ENCODE peak calls at places on chromosomes 12 and 14, in eight cellular contexts. B, N, P, O, V, H, C and Q are unnamed samples.
A peak's percentile ranks its signal among the peaks of the same experiment; 100 is the strongest.

GRCh38 chr12:71846322-71846940 is 6.9 kb downstream of the TBC1D15 start:
- DNase-seq in N (no peak), H (peak; percentile 65), P (no peak), O (peak; percentile 18), V (no peak), B (no peak), C (no peak), Q (no peak)

GRCh38 chr12:118520428-118520827 is 144.1 kb downstream of the SUDS3 start:
- DNase-seq in B (no peak), V (peak; percentile 63), O (no peak), C (no peak), P (no peak), H (no peak), N (no peak), Q (no peak)

GRCh38 chr12:12305568-12306300 is 38.9 kb upstream of the LRP6 start:
- DNase-seq in N (no peak), O (no peak), C (no peak), H (no peak), P (no peak), V (no peak), B (peak; percentile 46), Q (no peak)

GRCh38 chr14:25049559-25050493 is at the start of gene STXBP6:
- DNase-seq in V (peak; percentile 49), C (no peak), B (peak; percentile 45), N (peak; percentile 24), H (peak; percentile 92), O (peak; percentile 6), P (no peak), Q (no peak)

GRCh38 chr14:36256131-36256801 is 64.2 kb downstream of the MBIP start:
- DNase-seq in N (no peak), P (peak; percentile 9), H (peak; percentile 42), V (no peak), B (peak; percentile 67), O (no peak), C (no peak), Q (no peak)

GRCh38 chr14:29721586-29721985 is 206.1 kb downstream of the PRKD1 start:
- DNase-seq in N (no peak), P (no peak), O (no peak), V (no peak), B (no peak), C (no peak), H (no peak), Q (no peak)

GRCh38 chr14:87133073-87133815 is 859.7 kb downstream of the GALC start:
- DNase-seq in P (peak; percentile 35), O (no peak), C (no peak), V (no peak), H (peak; percentile 77), B (no peak), N (no peak), Q (peak; percentile 55)

GRCh38 chr12:22105542-22105941 is 59.5 kb downstream of the CMAS start:
- DNase-seq in B (no peak), C (no peak), V (no peak), O (no peak), P (no peak), N (no peak), H (no peak), Q (no peak)

GRCh38 chr12:53961025-53961761 is 6.5 kb downstream of the HOXC12 start:
- DNase-seq in V (no peak), H (no peak), O (no peak), P (no peak), N (no peak), C (no peak), B (no peak), Q (no peak)

GRCh38 chr12:68792952-68793351 is 15.0 kb upstream of the MDM2 start:
- DNase-seq in V (no peak), P (no peak), C (no peak), N (peak; percentile 13), O (peak; percentile 81), H (peak; percentile 19), B (no peak), Q (no peak)

GRCh38 chr12:68794653-68795253 is 13.2 kb upstream of the MDM2 start:
- DNase-seq in B (no peak), V (no peak), C (no peak), H (peak; percentile 82), N (no peak), O (no peak), P (no peak), Q (no peak)

GRCh38 chr12:68791897-68792481 is 16.0 kb upstream of the MDM2 start:
- DNase-seq in P (no peak), H (no peak), C (no peak), V (no peak), O (no peak), B (no peak), N (no peak), Q (no peak)

GRCh38 chr12:68793436-68793835 is 14.5 kb upstream of the MDM2 start:
- DNase-seq in C (no peak), B (no peak), P (no peak), V (no peak), H (no peak), O (no peak), N (no peak), Q (no peak)

DNA sequence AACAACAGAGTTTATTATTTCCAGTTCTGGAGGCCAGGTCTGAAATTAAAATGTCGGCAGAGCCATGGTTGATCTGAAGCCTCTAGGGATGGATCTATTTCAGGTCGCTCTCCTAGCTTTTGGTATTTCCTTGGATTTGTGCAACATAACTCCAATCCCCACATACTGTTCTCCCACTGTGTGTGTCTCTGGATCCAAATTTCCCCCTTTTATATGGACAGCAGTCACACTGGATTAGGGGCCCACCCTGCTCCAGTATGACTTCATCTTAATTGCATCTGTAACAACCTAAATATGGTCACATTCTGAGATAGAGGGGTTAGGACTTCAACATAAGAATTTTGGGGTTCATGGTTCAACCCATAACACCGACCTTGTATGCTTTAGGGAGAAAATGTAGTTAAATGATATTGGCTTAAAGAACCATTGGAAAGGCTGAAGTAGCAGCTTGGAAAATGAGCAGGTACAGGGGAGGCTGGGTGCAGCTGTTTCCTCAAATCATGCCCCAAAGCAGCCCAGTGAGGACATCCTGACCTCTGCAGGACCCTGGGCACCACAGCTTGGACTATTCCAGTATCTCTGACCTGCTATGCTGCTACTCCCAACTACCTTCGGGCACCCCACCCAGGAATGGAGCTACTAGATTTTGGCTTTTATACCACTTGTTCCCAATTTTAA is 13.9 kb upstream of the MDM2 start:
- DNase-seq in O (no peak), C (no peak), B (no peak), P (no peak), N (no peak), V (no peak), H (no peak), Q (no peak)
- H3K4me3 ChIP-seq in O (no peak overlapping the region), C (no peak overlapping the region), B (no peak overlapping the region), P (no peak overlapping the region), N (no peak overlapping the region), V (no peak overlapping the region), H (no peak overlapping the region), Q (no peak overlapping the region)

DNA sequence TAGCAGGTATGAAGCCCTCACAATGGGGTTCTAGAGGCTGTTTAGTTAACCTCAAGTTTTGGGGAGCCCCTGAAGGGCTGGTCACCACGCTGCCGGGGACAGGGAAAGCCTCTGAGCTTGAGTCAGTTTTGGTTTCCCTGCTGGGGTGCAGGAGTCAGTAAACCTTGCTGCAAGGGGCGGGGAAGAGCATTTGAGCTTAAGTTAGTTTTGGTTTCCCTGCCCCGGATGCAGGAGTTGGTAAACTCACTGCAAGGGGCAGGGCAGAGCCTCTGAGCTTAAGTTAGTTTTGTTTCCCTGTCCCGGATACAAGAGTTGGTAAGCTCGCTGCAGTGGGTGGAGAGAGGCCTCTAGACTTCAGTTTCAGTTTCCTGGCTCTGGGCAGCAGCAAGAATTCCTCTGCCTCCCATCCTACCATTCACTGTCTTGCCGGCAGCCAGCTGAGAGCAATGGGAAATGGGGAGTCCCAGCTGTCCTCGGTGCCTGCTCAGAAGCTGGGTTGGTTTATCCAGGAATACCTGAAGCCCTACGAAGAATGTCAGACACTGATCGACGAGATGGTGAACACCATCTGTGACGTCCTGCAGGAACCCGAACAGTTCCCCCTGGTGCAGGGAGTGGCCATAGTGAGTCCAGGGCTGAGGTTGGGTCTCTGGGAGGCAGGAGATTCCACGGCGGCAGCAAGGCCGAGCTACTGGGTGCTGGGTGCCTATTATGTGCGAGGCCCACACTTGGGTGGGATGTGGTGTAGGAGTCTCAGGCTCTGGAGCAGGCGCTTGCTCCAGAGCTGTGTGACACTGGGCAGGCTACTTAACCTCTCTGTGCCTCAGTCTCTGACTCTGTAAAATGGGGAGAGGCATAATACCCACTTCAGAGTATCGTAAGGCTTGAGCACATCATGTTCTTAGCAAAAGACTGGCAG is at the start of gene OAS2:
- DNase-seq in V (peak; percentile 41), N (peak; percentile 80), P (peak; percentile 26), O (peak; percentile 99), H (peak; percentile 87), B (peak; percentile 55), C (peak; percentile 86), Q (peak; percentile 50)
- H3K4me3 ChIP-seq in V (peak within 1 kb of the TSS; percentile 24), N (peak within 1 kb of the TSS; percentile 86), P (peak within 1 kb of the TSS; percentile 47), O (peak within 1 kb of the TSS; percentile 85), H (peak within 1 kb of the TSS; percentile 73), B (peak within 1 kb of the TSS; percentile 65), C (peak within 1 kb of the TSS; percentile 63), Q (peak within 1 kb of the TSS; percentile 23)

GRCh38 chr14:94139421-94139820 is 10.0 kb upstream of the IFI27L2 start:
- DNase-seq in N (no peak), O (no peak), V (no peak), H (no peak), B (peak; percentile 9), C (no peak), P (no peak), Q (no peak)
- H3K4me3 ChIP-seq in N (no peak overlapping the region), O (no peak overlapping the region), V (no peak overlapping the region), H (no peak overlapping the region), B (no peak overlapping the region), C (no peak overlapping the region), P (no peak overlapping the region), Q (no peak overlapping the region)

GRCh38 chr14:105415481-105416428 is 3.9 kb upstream of the MTA1 start:
- DNase-seq in C (no peak), O (no peak), B (no peak), N (no peak), H (no peak), P (no peak), V (no peak), Q (no peak)
- H3K4me3 ChIP-seq in C (no peak overlapping the region), O (peak overlapping the region; percentile 29), B (no peak overlapping the region), N (no peak overlapping the region), H (peak overlapping the region; percentile 69), P (peak overlapping the region; percentile 36), V (no peak overlapping the region), Q (peak overlapping the region; percentile 35)